ENCODE peak calls at places on chromosome 14, in four cellular contexts. Z is HCT116; Q is stimulated activated CD4-positive, alpha-beta T cell treated with anti-CD3 and anti-CD28 coated beads, Interleukin-15, amount 100 ng/mL, for 24 hours; O is NCI-H2029. I is an unnamed sample.
A peak's percentile ranks its signal among the peaks of the same experiment; 100 is the strongest.

GRCh38 chr14:73764406-73764805 is 50.2 kb upstream of the PNMA1 start:
- DNase-seq in Q (no peak), Z (no peak), O (no peak), I (no peak)

GRCh38 chr14:99691111-99691885 is 7.2 kb downstream of the CYP46A1 start:
- DNase-seq in Z (no peak), O (no peak), Q (no peak), I (no peak)

GRCh38 chr14:51165415-51165814 is 70.5 kb upstream of the TRIM9 start:
- DNase-seq in Z (no peak), O (no peak), Q (no peak), I (no peak)

GRCh38 chr14:78254911-78255431 is 84.8 kb downstream of the NRXN3 start:
- DNase-seq in O (peak; percentile 65), Z (no peak), Q (peak; percentile 42), I (peak; percentile 73)

GRCh38 chr14:72939630-72940029 is 13.4 kb downstream of the DCAF4 start:
- DNase-seq in Q (no peak), Z (no peak), O (no peak), I (no peak)

GRCh38 chr14:55373784-55374725 is 37.6 kb downstream of the ATG14 start:
- DNase-seq in O (no peak), Q (peak; percentile 28), Z (peak; percentile 40), I (peak; percentile 64)

GRCh38 chr14:64983439-64984310 is 3.0 kb upstream of the FNTB start:
- DNase-seq in O (no peak), Q (peak; percentile 35), Z (peak; percentile 16), I (peak; percentile 37)

GRCh38 chr14:25537846-25538455 is 488.0 kb upstream of the STXBP6 start:
- DNase-seq in Q (peak; percentile 19), O (peak; percentile 9), Z (no peak), I (peak; percentile 25)

GRCh38 chr14:100891051-100891450 is 12.5 kb downstream of the RTL1 start:
- DNase-seq in Z (no peak), O (no peak), Q (no peak), I (no peak)

GRCh38 chr14:81529391-81529790 is 4.3 kb downstream of the SEL1L start:
- DNase-seq in O (no peak), Q (no peak), Z (peak; percentile 10), I (no peak)

GRCh38 chr14:60622920-60623263 is 26.4 kb downstream of the SIX1 start:
- DNase-seq in O (no peak), Z (no peak), Q (no peak), I (peak; percentile 10)

GRCh38 chr14:74491952-74492351 is 1.2 kb downstream of the NPC2 start:
- DNase-seq in Q (peak; percentile 14), O (no peak), Z (no peak), I (peak; percentile 44)

GRCh38 chr14:75229923-75230792 is 48.5 kb upstream of the FOS start:
- DNase-seq in Z (peak; percentile 72), O (peak; percentile 87), Q (peak; percentile 43), I (peak; percentile 93)

GRCh38 chr14:91351508-91351853 is 66.1 kb downstream of the CCDC88C start:
- DNase-seq in Z (no peak), Q (no peak), O (no peak), I (no peak)

GRCh38 chr14:98731701-98732100 is 540.3 kb downstream of the BCL11B start:
- DNase-seq in O (no peak), Z (no peak), Q (no peak), I (no peak)

GRCh38 chr14:88005978-88006851 is 1.3 kb downstream of the GPR65 start:
- DNase-seq in Z (no peak), O (no peak), Q (peak; percentile 76), I (peak; percentile 15)

GRCh38 chr14:68444449-68445168 is 348.3 kb downstream of the ZFP36L1 start:
- DNase-seq in Z (no peak), Q (no peak), O (no peak), I (peak; percentile 66)

GRCh38 chr14:103123634-103124500 is 606 bp downstream of the TNFAIP2 start:
- DNase-seq in O (no peak), Q (no peak), Z (no peak), I (peak; percentile 39)